ENCODE peak calls at places on chromosomes 11 and 22, in five cellular contexts. N is A549, F is K562, G is H1, B is HepG2. A is an unnamed sample.

GRCh38 chr11:118217575-118217974 is 7.2 kb downstream of the JAML start:
- DNase-seq in N (no peak), F (no peak), G (no peak), B (no peak), A (no peak)

GRCh38 chr22:38220163-38220562 is 18.4 kb downstream of the MAFF start:
- DNase-seq in N (no peak), F (no peak), G (no peak), B (no peak), A (no peak)

GRCh38 chr11:116473790-116474346 is 298.9 kb downstream of the BUD13 start:
- DNase-seq in N (no peak), F (no peak), G (no peak), B (no peak), A (no peak)

GRCh38 chr22:21009638-21010425 is 5.1 kb upstream of the P2RX6 start:
- DNase-seq in N (peak), F (peak), G (no peak), B (peak), A (peak)

GRCh38 chr11:86484164-86484794 is 109.6 kb downstream of the CCDC81 start:
- DNase-seq in N (peak), F (peak), G (no peak), B (peak), A (peak)

GRCh38 chr11:2446590-2447252 is 1.9 kb downstream of the KCNQ1 start:
- DNase-seq in N (no peak), F (no peak), G (no peak), B (no peak), A (no peak)

GRCh38 chr22:20025401-20026203 is 4.7 kb downstream of the TANGO2 start:
- DNase-seq in N (no peak), F (peak), G (no peak), B (no peak), A (no peak)

GRCh38 chr11:37527545-37527944 is 929.5 kb upstream of the RAG2 start:
- DNase-seq in N (no peak), F (no peak), G (no peak), B (no peak), A (no peak)

GRCh38 chr11:105232021-105232420 is 92.5 kb upstream of the CARD18 start:
- DNase-seq in N (no peak), F (no peak), G (no peak), B (no peak), A (no peak)

GRCh38 chr11:2673250-2673610 is 26.6 kb downstream of the KCNQ1OT1 start:
- DNase-seq in N (no peak), F (no peak), G (no peak), B (no peak), A (no peak)

GRCh38 chr11:23078289-23078971 is 218.2 kb upstream of the CCDC179 start:
- DNase-seq in N (no peak), F (no peak), G (no peak), B (no peak), A (peak)

GRCh38 chr22:50313600-50313999 is 6.2 kb upstream of the PLXNB2 start:
- DNase-seq in N (no peak), F (no peak), G (no peak), B (no peak), A (no peak)

GRCh38 chr22:41028841-41029240 is 63.6 kb upstream of the EP300 start:
- DNase-seq in N (peak), F (no peak), G (no peak), B (peak), A (no peak)

GRCh38 chr11:37474889-37475288 is 876.9 kb upstream of the RAG2 start:
- DNase-seq in N (no peak), F (no peak), G (no peak), B (no peak), A (no peak)

GRCh38 chr11:32852142-32852541 is 22.4 kb downstream of the PRRG4 start:
- DNase-seq in N (peak), F (no peak), G (no peak), B (no peak), A (no peak)

GRCh38 chr22:27133951-27134664 is 476.7 kb downstream of the MIAT start:
- DNase-seq in N (peak), F (peak), G (no peak), B (no peak), A (peak)

GRCh38 chr11:1739576-1739975 is 10.8 kb downstream of the IFITM10 start:
- DNase-seq in N (no peak), F (no peak), G (no peak), B (no peak), A (no peak)

GRCh38 chr11:65225284-65226102 is 36.3 kb upstream of the POLA2 start:
- DNase-seq in N (peak), F (peak), G (no peak), B (peak), A (peak)

GRCh38 chr22:20174785-20175596 is 24.1 kb upstream of the CCDC188 start:
- DNase-seq in N (no peak), F (no peak), G (no peak), B (no peak), A (no peak)

GRCh38 chr11:573146-573759 is 3.0 kb upstream of the PHRF1 start:
- DNase-seq in N (no peak), F (no peak), G (no peak), B (peak), A (no peak)

GRCh38 chr22:40855104-40855959 is 1.1 kb downstream of the ST13 start:
- DNase-seq in N (no peak), F (no peak), G (no peak), B (no peak), A (no peak)

GRCh38 chr11:117410861-117411725 is 83.4 kb downstream of the CEP164 start:
- DNase-seq in N (no peak), F (no peak), G (no peak), B (peak), A (no peak)

GRCh38 chr11:110479445-110480101 is 49.8 kb downstream of the FDX1 start:
- DNase-seq in N (no peak), F (peak), G (no peak), B (no peak), A (no peak)

GRCh38 chr11:38927993-38928392 is 2330.0 kb upstream of the RAG2 start:
- DNase-seq in N (no peak), F (no peak), G (no peak), B (no peak), A (no peak)

GRCh38 chr11:62709262-62710000 is 2.0 kb downstream of the GNG3 start:
- DNase-seq in N (peak), F (no peak), G (peak), B (no peak), A (peak)

GRCh38 chr11:71452354-71453020 is 516 bp upstream of the NADSYN1 start:
- DNase-seq in N (no peak), F (no peak), G (no peak), B (peak), A (peak)

GRCh38 chr22:37273126-37273845 is 9.0 kb upstream of the CYTH4 start:
- DNase-seq in N (no peak), F (peak), G (no peak), B (no peak), A (no peak)

GRCh38 chr11:30125461-30125860 is 105.4 kb upstream of the FSHB start:
- DNase-seq in N (no peak), F (no peak), G (no peak), B (no peak), A (no peak)

GRCh38 chr11:67364169-67364568 is 9.2 kb downstream of the CLCF1 start:
- DNase-seq in N (no peak), F (no peak), G (no peak), B (no peak), A (no peak)

GRCh38 chr11:27248430-27249207 is 114.4 kb downstream of the CCDC34 start:
- DNase-seq in N (no peak), F (no peak), G (no peak), B (peak), A (no peak)

GRCh38 chr11:41309716-41310115 is 149.7 kb downstream of the LRRC4C start:
- DNase-seq in N (no peak), F (no peak), G (no peak), B (no peak), A (no peak)

GRCh38 chr22:28799834-28800307 is 498 bp downstream of the XBP1 start:
- DNase-seq in N (no peak), F (peak), G (no peak), B (no peak), A (peak)

GRCh38 chr22:50739894-50740293 is 1.9 kb downstream of the ACR start:
- DNase-seq in N (no peak), F (no peak), G (no peak), B (no peak), A (no peak)

GRCh38 chr22:39238966-39239510 is 5.7 kb downstream of the PDGFB start:
- DNase-seq in N (no peak), F (no peak), G (no peak), B (no peak), A (no peak)

GRCh38 chr11:92838655-92839334 is 130.7 kb upstream of the MTNR1B start:
- DNase-seq in N (no peak), F (no peak), G (no peak), B (no peak), A (no peak)

GRCh38 chr11:2929511-2929879 is 275 bp upstream of the PHLDA2 start:
- DNase-seq in N (peak), F (peak), G (no peak), B (no peak), A (peak)

GRCh38 chr11:111730871-111731591 is 35.2 kb downstream of the PPP2R1B start:
- DNase-seq in N (peak), F (no peak), G (no peak), B (no peak), A (no peak)

GRCh38 chr11:45045692-45046471 is 95.2 kb upstream of the TP53I11 start:
- DNase-seq in N (peak), F (no peak), G (no peak), B (no peak), A (peak)

GRCh38 chr22:29769723-29770321 is 2.7 kb downstream of the UQCR10 start:
- DNase-seq in N (no peak), F (no peak), G (no peak), B (peak), A (no peak)

DNA sequence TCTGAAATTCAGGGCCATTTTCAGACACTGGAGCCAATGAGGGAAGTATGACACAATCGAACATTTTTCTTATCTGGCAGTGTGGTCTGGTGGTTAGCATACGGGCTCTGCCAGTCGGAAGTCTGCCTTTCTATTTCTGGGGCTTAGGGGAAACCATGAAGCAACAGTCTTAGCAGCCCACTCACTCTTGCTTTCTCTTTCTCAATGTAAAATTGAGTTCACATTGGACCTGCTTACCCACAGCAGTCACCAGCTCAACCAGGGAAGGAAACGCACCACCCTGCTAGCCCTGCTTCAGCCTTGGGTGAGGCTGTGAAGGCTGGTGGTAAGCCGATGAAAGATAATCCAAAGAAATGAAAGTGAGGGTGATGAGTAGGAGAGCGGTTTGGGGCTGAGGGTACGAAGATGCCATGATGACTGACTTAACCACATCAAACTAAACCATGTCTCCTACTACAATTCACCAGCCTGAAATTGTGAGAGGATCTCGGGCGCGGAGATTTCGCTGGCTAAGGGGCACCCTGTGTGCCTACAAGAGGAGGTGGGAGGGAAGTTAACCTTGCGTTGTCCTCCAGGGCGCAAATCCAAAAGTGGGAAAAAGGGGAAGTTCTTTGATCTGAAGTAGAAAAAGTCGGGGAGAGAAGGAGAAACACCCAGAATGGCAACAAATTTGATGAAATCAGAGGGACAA is 2.0 kb upstream of the LMO2 start:
- DNase-seq in N (no peak), F (no peak), G (no peak), B (no peak), A (no peak)
- TF ChIP-seq POLR2A in N (no peak), F (no peak), G (no peak), B (no peak), A (no peak)

GRCh38 chr22:45239378-45240136 is 1.1 kb downstream of the KIAA0930 start:
- DNase-seq in N (no peak), F (no peak), G (no peak), B (no peak), A (no peak)
- TF ChIP-seq JUN in N (no peak), F (no peak), G (no peak), B (no peak), A (no peak)

GRCh38 chr11:78161346-78161745 is 21.9 kb upstream of the ALG8 start:
- DNase-seq in N (no peak), F (no peak), G (no peak), B (no peak), A (no peak)
- TF ChIP-seq POLR2A in N (no peak), F (no peak), G (no peak), B (no peak), A (no peak)

DNA sequence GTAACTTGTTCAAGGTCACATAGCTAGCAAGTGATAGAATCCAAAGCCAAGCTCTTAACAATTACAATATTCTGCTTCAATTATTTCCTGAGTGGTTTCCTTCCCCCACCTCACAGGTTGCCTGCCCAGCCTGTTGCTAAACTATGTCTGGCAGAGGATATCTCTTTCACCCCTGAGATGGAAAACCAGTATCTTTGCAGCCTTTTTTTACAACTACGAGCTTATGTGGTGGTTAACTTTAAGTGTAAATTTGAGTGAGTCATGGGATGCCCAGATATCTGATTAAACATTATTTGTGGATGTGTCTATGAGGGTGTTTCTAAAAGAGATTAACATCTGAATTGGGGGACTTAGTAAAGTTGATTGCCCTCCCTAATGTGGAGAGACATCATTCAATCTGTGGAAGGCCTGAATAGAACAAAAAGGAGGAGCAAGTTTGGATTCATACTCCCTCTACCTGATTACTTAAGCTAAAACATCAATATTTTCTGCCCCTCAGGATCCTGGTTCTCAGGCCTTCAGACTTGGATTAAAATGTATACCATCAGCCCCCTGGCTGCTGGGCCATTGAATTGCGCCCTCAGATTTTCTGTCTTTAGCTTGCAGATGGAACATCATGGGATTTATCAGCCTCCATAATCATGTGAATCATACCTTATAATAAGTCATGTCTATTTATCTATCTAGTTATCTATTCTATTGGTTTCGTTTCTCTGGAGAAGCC is 911.9 kb downstream of the METTL15 start:
- DNase-seq in N (peak), F (no peak), G (no peak), B (no peak), A (peak)
- TF ChIP-seq JUN in N (no peak), F (no peak), G (no peak), B (no peak), A (no peak)